ENCODE peak calls at places on chromosome 14, in seven cellular contexts. E is uterus; B is omental fat pad; S is left ventricle myocardium inferior; I is activated CD4-positive, alpha-beta T cell treated with anti-CD3 and anti-CD28 coated beads, Interleukin-2, amount 50 U/mL, for 1 hour; O is NCI-H2171 treated with DMSO at 0.1 percent for 48 hours; L is stromal cell of bone marrow. A is an unnamed sample.

GRCh38 chr14:100906420-100906819 is 2.9 kb upstream of the RTL1 start:
- DNase-seq in S (no peak), O (no peak), L (no peak), E (no peak), I (no peak), B (no peak), A (no peak)

GRCh38 chr14:42732005-42732404 is 1125.3 kb downstream of the LRFN5 start:
- DNase-seq in L (no peak), O (no peak), S (no peak), E (no peak), B (no peak), I (no peak), A (no peak)

GRCh38 chr14:90883782-90884181 is 67.6 kb upstream of the TTC7B start:
- DNase-seq in E (no peak), O (no peak), L (no peak), S (no peak), B (no peak), I (no peak), A (no peak)

GRCh38 chr14:72961579-72962335 is 35.5 kb downstream of the DCAF4 start:
- DNase-seq in L (no peak), E (no peak), S (no peak), B (no peak), O (no peak), I (no peak), A (no peak)

GRCh38 chr14:26597136-26598080 is at the start of gene NOVA1:
- DNase-seq in S (peak; percentile 21), L (no peak), I (no peak), B (no peak), O (peak; percentile 69), E (peak; percentile 38), A (no peak)

GRCh38 chr14:59305231-59305630 is 116.8 kb downstream of the DAAM1 start:
- DNase-seq in E (no peak), I (no peak), O (no peak), L (no peak), B (no peak), S (no peak), A (no peak)

GRCh38 chr14:103563089-103563620 is 395 bp downstream of the COA8 start:
- DNase-seq in S (no peak), E (peak; percentile 46), L (no peak), B (no peak), O (no peak), I (peak; percentile 30), A (no peak)

GRCh38 chr14:89550761-89551283 is 133.8 kb upstream of the FOXN3 start:
- DNase-seq in S (no peak), I (no peak), L (no peak), O (no peak), E (no peak), B (no peak), A (no peak)

GRCh38 chr14:100826371-100827139 is 637 bp downstream of the MEG3 start:
- DNase-seq in S (no peak), B (no peak), O (no peak), L (no peak), I (no peak), E (no peak), A (no peak)

GRCh38 chr14:100874411-100875091 is 29.0 kb downstream of the RTL1 start:
- DNase-seq in S (peak; percentile 2), E (no peak), I (no peak), B (no peak), L (no peak), O (no peak), A (peak; percentile 29)

GRCh38 chr14:103890836-103891666 is 37.2 kb upstream of the TDRD9 start:
- DNase-seq in L (no peak), B (no peak), I (no peak), S (no peak), O (no peak), E (no peak), A (no peak)

A was measured in CD14-positive monocyte.